ENCODE peak calls at places on chromosomes 3 and 15, in five cellular contexts. E, T, N, X and Q are unnamed samples. For H3K4me1, the result is how much of the 10 kb centered on the place peaks cover.

GRCh38 chr3:151732861-151733260 is 866 bp upstream of the AADACL2 start:
- DNase-seq in E (no peak), T (no peak), N (no peak), X (no peak), Q (no peak)

GRCh38 chr3:113560845-113561623 is 28.7 kb downstream of the SIDT1 start:
- DNase-seq in E (no peak), T (no peak), N (no peak), X (no peak), Q (no peak)

GRCh38 chr3:60053518-60054265 is 1003.9 kb upstream of the CFAP20DC start:
- DNase-seq in E (no peak), T (no peak), N (no peak), X (no peak), Q (no peak)

GRCh38 chr15:38266247-38266996 is 13.8 kb downstream of the SPRED1 start:
- DNase-seq in E (no peak), T (no peak), N (peak), X (no peak), Q (no peak)

GRCh38 chr15:81133782-81134461 is at the start of gene CFAP161:
- DNase-seq in E (peak), T (peak), N (peak), X (peak), Q (peak)

GRCh38 chr3:107753494-107753893 is 230.7 kb downstream of the BBX start:
- DNase-seq in E (no peak), T (peak), N (peak), X (peak), Q (no peak)

GRCh38 chr3:23438657-23439056 is 235.5 kb downstream of the UBE2E2 start:
- DNase-seq in E (no peak), T (no peak), N (no peak), X (no peak), Q (no peak)

GRCh38 chr3:192847918-192848317 is 69.7 kb downstream of the MB21D2 start:
- DNase-seq in E (no peak), T (no peak), N (no peak), X (no peak), Q (no peak)

GRCh38 chr15:63839717-63840116 is 6.0 kb upstream of the HERC1 start:
- DNase-seq in E (no peak), T (no peak), N (no peak), X (no peak), Q (no peak)

GRCh38 chr15:34691024-34691423 is 63.8 kb downstream of the GJD2 start:
- DNase-seq in E (no peak), T (no peak), N (no peak), X (no peak), Q (no peak)

GRCh38 chr3:121970047-121970446 is 52.0 kb downstream of the ILDR1 start:
- DNase-seq in E (no peak), T (no peak), N (no peak), X (no peak), Q (no peak)

GRCh38 chr3:73624363-73625123 is at the start of gene PDZRN3:
- DNase-seq in E (peak), T (peak), N (peak), X (peak), Q (peak)

GRCh38 chr3:13669457-13669856 is 120.5 kb downstream of the FBLN2 start:
- DNase-seq in E (no peak), T (no peak), N (no peak), X (no peak), Q (no peak)

GRCh38 chr15:27479232-27480140 is 508.5 kb downstream of the GABRG3 start:
- DNase-seq in E (no peak), T (no peak), N (no peak), X (no peak), Q (no peak)

GRCh38 chr3:32154180-32154579 is 47.8 kb downstream of the GPD1L start:
- DNase-seq in E (no peak), T (no peak), N (no peak), X (no peak), Q (no peak)

GRCh38 chr3:178498866-178499265 is 37.4 kb upstream of the KCNMB2 start:
- DNase-seq in E (no peak), T (no peak), N (no peak), X (no peak), Q (no peak)

GRCh38 chr3:52122491-52122890 is 31.7 kb downstream of the POC1A start:
- DNase-seq in E (no peak), T (no peak), N (no peak), X (no peak), Q (no peak)

GRCh38 chr3:53823956-53824320 is 22.3 kb downstream of the CHDH start:
- DNase-seq in E (no peak), T (no peak), N (no peak), X (no peak), Q (no peak)

GRCh38 chr3:153284282-153284938 is 122.4 kb downstream of the RAP2B start:
- DNase-seq in E (peak), T (peak), N (peak), X (peak), Q (peak)

GRCh38 chr3:126348308-126348920 is 8.8 kb downstream of the KLF15 start:
- DNase-seq in E (peak), T (peak), N (peak), X (no peak), Q (no peak)

GRCh38 chr15:25173241-25174028 is 218.6 kb downstream of the SNRPN start:
- DNase-seq in E (peak), T (peak), N (no peak), X (peak), Q (no peak)

GRCh38 chr3:154904328-154904727 is 175.8 kb upstream of the MME start:
- DNase-seq in E (no peak), T (no peak), N (no peak), X (no peak), Q (no peak)

GRCh38 chr15:65336369-65336766 is 31.9 kb downstream of the RNU5B-1 start:
- DNase-seq in E (no peak), T (no peak), N (no peak), X (no peak), Q (no peak)

GRCh38 chr15:32840481-32841245 is 122.9 kb downstream of the GREM1 start:
- DNase-seq in E (no peak), T (no peak), N (no peak), X (no peak), Q (no peak)

GRCh38 chr3:50416736-50417636 is 57.7 kb upstream of the TMEM115 start:
- DNase-seq in E (no peak), T (no peak), N (no peak), X (no peak), Q (no peak)

GRCh38 chr3:50417637-50418033 is 58.3 kb upstream of the TMEM115 start:
- DNase-seq in E (no peak), T (no peak), N (no peak), X (no peak), Q (no peak)

GRCh38 chr3:50418845-50419244 is 59.5 kb upstream of the TMEM115 start:
- DNase-seq in E (no peak), T (no peak), N (no peak), X (no peak), Q (no peak)

GRCh38 chr3:50422153-50422552 is 62.8 kb upstream of the TMEM115 start:
- DNase-seq in E (no peak), T (no peak), N (no peak), X (no peak), Q (no peak)

GRCh38 chr3:50419595-50419994 is 60.3 kb upstream of the TMEM115 start:
- DNase-seq in E (no peak), T (no peak), N (no peak), X (no peak), Q (no peak)
- H3K4me3 ChIP-seq in E (no peak), T (no peak), N (no peak), X (no peak), Q (no peak)

GRCh38 chr3:71210257-71211002 is 373.1 kb downstream of the FOXP1 start:
- DNase-seq in E (peak), T (no peak), N (peak), X (peak), Q (no peak)
- TF ChIP-seq CTCF in E (peak), T (no peak), N (no peak), X (no peak), Q (peak)

GRCh38 chr15:91947370-91947769 is 93.9 kb downstream of the SLCO3A1 start:
- DNase-seq in E (no peak), T (no peak), N (no peak), X (no peak), Q (no peak)
- H3K4me1 ChIP-seq in E (under half), T (under half), N (under half), X (half or more), Q (half or more)

DNA sequence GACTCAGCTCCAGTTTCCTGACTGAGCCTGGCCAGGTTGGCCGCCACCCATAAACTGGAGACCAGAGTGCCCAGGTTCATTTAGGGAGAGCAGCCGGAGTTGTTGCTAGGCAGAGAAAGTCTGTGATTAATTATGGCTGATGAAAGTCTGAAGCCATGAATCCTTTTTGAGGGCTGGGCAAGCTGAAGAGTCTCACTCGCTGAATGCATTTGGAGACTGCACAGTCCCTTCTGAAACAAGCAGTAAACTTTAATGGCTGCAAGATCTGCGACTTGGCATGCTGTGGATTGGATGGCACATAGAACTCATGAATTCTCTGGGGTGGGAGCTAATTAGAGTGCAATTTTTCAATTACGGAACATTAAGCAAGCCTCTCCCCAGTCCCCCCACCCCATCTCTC is 282.1 kb downstream of the RPLP1 start:
- DNase-seq in E (no peak), T (no peak), N (no peak), X (no peak), Q (no peak)
- H3K4me3 ChIP-seq in E (no peak), T (no peak), N (no peak), X (no peak), Q (no peak)

GRCh38 chr3:150409527-150410310 is 1.6 kb downstream of the TSC22D2 start:
- DNase-seq in E (peak), T (peak), N (peak), X (peak), Q (peak)
- TF ChIP-seq CTCF in E (peak), T (no peak), N (peak), X (peak), Q (peak)

GRCh38 chr3:141739731-141740130 is 1.6 kb downstream of the RNF7 start:
- DNase-seq in E (no peak), T (no peak), N (no peak), X (no peak), Q (no peak)
- H3K4me1 ChIP-seq in E (under half), T (under half), N (under half), X (under half), Q (half or more)

GRCh38 chr3:195149292-195149691 is 121.7 kb downstream of the XXYLT1 start:
- DNase-seq in E (no peak), T (no peak), N (no peak), X (no peak), Q (no peak)
- H3K4me3 ChIP-seq in E (no peak), T (no peak), N (no peak), X (no peak), Q (no peak)

GRCh38 chr3:38488949-38489348 is 7.2 kb upstream of the EXOG start:
- DNase-seq in E (no peak), T (no peak), N (no peak), X (no peak), Q (no peak)
- TF ChIP-seq CTCF in E (no peak), T (no peak), N (no peak), X (no peak), Q (no peak)

DNA sequence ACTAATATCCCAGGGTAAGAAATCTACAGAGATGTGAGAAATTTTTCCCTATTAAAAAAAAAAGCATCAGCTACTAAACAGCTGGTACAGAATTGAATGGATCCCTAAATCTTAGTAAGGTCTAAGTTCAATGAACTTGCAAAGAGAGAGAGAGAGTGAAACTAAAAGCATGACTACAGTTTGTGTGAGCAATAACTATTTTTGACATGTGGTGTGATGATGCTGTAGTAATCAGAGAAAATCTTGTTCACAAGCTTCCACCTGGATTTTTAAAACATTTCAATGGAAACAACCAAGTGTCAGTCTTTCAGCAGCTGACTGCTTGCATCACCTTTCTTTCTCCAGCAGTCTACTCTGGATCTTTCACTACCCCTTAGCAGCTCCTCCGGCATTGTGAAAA is 45.2 kb upstream of the ABI3BP start:
- DNase-seq in E (no peak), T (no peak), N (no peak), X (no peak), Q (no peak)
- H3K4me1 ChIP-seq in E (under half), T (under half), N (under half), X (under half), Q (under half)